ENCODE peak calls at places on chromosomes 5 and 9, in four cellular contexts. G is epithelial cell of esophagus, S is GM12878, I is AG09309. A is an unnamed sample.
A peak's percentile ranks its signal among the peaks of the same experiment; 100 is the strongest.

GRCh38 chr5:146020100-146020499 is 83.7 kb downstream of the SH3RF2 start:
- DNase-seq in I (no peak), S (no peak), G (no peak), A (no peak)

GRCh38 chr5:180648658-180649296 is 623 bp downstream of the FLT4 start:
- DNase-seq in S (no peak), G (no peak), I (no peak), A (no peak)

GRCh38 chr9:79661279-79661678 is 89.5 kb downstream of the TLE4 start:
- DNase-seq in G (no peak), I (no peak), S (no peak), A (no peak)

GRCh38 chr9:114307323-114308250 is 15.3 kb upstream of the ORM1 start:
- DNase-seq in S (no peak), I (peak; percentile 35), G (no peak), A (no peak)

GRCh38 chr5:149325166-149325735 is 20.0 kb upstream of the GRPEL2 start:
- DNase-seq in S (no peak), G (peak; percentile 95), I (no peak), A (no peak)

GRCh38 chr9:95497772-95498171 is 19.0 kb downstream of the PTCH1 start:
- DNase-seq in G (no peak), S (no peak), I (no peak), A (no peak)

GRCh38 chr9:11149065-11149464 is 536.3 kb upstream of the PTPRD start:
- DNase-seq in G (no peak), I (no peak), S (no peak), A (no peak)

GRCh38 chr5:10632110-10632903 is 68.4 kb downstream of the ANKRD33B start:
- DNase-seq in G (peak; percentile 10), I (no peak), S (peak; percentile 92), A (peak; percentile 96)

GRCh38 chr5:108642170-108642906 is 105.4 kb upstream of the FER start:
- DNase-seq in S (peak; percentile 68), I (peak; percentile 31), G (peak; percentile 78), A (peak; percentile 43)

GRCh38 chr5:79255786-79256557 is 20.0 kb downstream of the JMY start:
- DNase-seq in G (peak; percentile 59), S (no peak), I (no peak), A (peak; percentile 33)

GRCh38 chr5:127793879-127794278 is 90.7 kb downstream of the CCDC192 start:
- DNase-seq in S (no peak), G (no peak), I (no peak), A (no peak)

GRCh38 chr9:27505744-27506161 is 18.3 kb upstream of the IFNK start:
- DNase-seq in G (peak; percentile 80), I (no peak), S (no peak), A (no peak)

GRCh38 chr5:133708451-133708850 is 96.1 kb upstream of the FSTL4 start:
- DNase-seq in G (no peak), I (no peak), S (no peak), A (no peak)

GRCh38 chr5:33675958-33676464 is 215.8 kb downstream of the ADAMTS12 start:
- DNase-seq in S (peak; percentile 76), G (no peak), I (no peak), A (peak; percentile 80)

DNA sequence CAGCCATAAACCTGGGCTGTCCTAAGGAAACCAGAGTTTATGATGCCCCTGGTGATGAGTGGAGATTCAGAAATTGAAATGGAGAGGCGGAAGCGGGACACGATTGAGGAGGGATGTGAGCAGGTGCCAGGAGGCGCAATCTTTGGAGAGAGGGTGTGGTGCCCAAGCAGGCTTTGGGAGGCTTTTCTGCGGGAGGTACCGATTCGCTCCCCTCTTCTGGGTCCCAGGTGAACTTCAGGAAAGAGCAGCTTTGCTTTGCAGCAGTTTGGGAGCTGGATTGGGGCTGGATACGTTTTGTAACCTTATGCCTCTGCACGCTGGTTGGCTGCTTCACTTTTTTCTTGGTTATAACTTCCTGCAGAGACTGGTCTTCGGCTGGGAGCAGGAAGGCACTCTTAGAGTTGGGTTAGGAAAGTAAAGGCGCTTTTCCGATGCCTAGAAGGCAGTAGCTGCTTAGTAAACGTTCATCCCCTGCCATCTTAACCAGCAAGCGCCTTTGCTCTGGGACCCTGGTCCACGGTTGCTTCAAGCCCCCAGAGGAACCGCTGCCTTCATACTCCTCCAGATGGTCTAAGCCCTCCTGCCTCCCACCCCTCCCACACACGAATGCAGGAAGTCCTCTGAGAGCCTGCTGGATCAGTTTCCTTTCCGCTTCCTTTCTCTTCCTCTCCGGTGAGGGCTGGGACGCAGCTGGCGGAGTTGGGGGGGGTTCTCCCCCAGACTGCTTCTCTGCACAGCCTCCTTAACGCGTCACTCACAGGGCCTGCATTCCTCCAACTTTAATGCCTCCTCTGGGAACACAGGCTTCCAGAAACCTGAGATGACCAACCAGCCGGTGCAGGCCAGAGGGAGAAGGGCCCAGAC is 15.2 kb upstream of the NEK6 start:
- DNase-seq in G (no peak), S (no peak), I (no peak), A (no peak)
- H3K4me3 ChIP-seq in G (no peak overlapping the region), S (no peak overlapping the region), I (peak overlapping the region; percentile 6), A (no peak overlapping the region)

GRCh38 chr9:6997330-6997729 is 239.6 kb downstream of the KDM4C start:
- DNase-seq in S (no peak), I (peak; percentile 10), G (no peak), A (no peak)

GRCh38 chr9:7001571-7001970 is 243.8 kb downstream of the KDM4C start:
- DNase-seq in S (no peak), I (no peak), G (no peak), A (no peak)

GRCh38 chr9:7003876-7004275 is 246.1 kb downstream of the KDM4C start:
- DNase-seq in I (no peak), G (no peak), S (no peak), A (no peak)

GRCh38 chr9:6996061-6996854 is 238.5 kb downstream of the KDM4C start:
- DNase-seq in I (no peak), S (no peak), G (no peak), A (no peak)

GRCh38 chr9:6999788-7000187 is 242.0 kb downstream of the KDM4C start:
- DNase-seq in S (no peak), I (no peak), G (no peak), A (no peak)
- TF ChIP-seq CTCF in S (no peak), I (no peak), G (no peak), A (no peak)

GRCh38 chr5:91864902-91865420 is 481.8 kb upstream of the ARRDC3 start:
- DNase-seq in S (no peak), I (no peak), G (no peak), A (no peak)
- H3K4me3 ChIP-seq in S (no peak overlapping the region), I (no peak overlapping the region), G (no peak overlapping the region), A (no peak overlapping the region)

DNA sequence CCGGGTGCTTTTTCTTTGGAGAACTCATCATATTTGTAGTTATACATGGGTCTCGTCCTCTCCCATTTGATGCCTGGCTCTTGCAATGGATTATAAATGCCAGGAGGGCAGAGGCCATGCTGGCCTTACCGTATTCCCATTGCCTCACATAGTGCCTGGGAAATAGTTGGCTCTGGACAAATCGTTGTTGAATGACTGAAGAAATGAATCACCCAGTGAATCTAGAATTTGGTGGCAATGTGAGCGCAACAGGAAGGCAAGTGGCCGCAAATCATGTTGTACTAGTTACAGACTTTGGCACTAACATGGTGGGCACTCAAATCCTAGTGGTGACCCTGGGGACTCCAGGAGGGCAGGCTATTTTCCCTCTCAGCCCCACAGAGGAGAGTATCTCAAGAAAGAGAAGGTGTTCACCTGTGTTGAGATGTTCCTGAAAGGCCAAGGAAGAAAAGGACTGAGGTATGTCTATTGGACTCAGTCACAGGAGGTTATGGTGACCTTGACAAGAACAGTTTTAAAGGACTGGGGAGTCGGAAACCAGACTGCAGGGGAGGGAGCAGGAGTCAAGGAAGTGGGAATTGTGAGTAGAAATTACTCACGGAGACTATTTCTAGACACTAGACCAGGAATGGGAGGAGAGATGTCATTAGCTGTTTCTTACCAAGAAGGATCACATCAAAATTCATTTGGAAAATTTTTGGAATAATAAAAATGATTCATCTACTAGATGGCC is 61.7 kb upstream of the COL15A1 start:
- DNase-seq in G (no peak), S (no peak), I (peak; percentile 37), A (no peak)
- TF ChIP-seq CTCF in G (no peak), S (no peak), I (peak; percentile 25), A (no peak)

DNA sequence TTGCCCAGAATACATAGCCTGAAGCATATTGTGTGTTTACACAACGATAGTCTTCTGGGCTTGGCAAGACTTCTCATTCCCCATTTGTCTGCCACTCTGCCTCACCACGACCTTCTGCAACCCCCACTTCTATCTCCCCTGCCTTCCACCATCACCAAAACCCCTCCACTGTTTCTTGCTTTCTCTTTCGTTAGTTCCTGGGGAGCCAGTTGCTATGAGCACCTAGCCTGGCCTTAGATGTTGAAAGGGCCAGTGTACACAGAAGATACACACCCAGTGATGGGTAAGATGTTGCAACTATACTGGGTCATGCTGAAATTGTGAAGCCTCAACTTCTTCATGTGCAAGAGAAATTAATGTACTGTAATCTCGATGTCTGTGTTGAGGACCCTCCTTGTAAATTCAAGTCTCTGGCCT is 961 bp upstream of the RNF145 start:
- DNase-seq in S (no peak), G (peak; percentile 84), I (no peak), A (no peak)
- H3K4me3 ChIP-seq in S (no peak overlapping the region), G (peak overlapping the region; percentile 52), I (no peak overlapping the region), A (peak overlapping the region; percentile 74)

DNA sequence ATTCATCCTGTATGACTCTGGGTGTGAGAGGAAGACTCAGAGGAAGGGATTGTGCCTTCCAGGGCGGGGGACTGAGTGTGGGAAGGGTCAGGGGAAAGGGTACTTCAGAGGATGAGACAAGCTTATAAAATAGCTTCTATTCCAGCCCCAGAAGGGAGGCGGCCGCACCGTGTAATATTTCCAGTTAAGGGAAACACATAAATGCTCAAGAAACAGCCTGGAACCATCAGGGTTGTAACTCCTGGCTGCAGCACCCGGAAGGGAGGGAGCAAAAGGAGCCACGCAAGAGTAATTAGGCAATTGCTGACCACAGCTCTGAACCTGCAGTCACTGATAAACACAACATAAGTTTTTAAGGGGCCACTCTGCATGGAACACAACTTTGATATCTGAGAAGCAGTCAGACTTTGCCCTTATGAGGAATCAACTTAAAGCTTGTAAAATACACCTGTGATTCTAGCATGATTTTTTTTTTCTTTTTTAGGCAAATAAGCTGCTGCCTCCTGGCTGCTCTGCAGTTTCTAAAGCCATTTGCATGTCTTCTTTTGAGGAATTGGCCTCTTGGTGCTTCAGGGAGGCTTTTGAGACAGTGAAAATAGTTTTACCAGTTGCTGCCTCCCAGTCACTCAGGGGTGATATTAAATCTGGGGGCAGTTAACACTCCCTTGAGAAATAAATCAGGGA is 382.7 kb downstream of the ENC1 start:
- DNase-seq in S (no peak), I (no peak), G (peak; percentile 41), A (no peak)
- TF ChIP-seq CTCF in S (no peak), I (no peak), G (no peak), A (no peak)

DNA sequence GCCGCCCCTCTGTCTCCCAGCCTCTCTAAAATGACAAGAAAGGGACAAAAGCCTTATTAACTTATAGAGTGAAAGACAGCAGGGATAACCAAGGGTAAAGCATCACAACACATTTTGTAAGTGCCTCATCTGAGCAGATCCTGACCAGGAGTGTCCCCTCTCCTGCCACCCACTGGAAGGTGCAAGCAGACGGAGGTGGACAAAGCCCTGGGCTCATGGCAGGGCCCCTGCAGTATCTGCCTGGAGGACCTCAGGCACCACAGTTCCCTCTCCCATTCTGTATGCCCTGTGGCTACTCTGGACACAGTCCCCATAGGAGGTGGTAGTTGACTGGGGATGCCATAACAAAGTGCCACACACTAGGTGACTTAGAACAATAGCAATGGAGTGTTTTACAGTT is 319.8 kb downstream of the GADD45G start:
- DNase-seq in S (no peak), G (no peak), I (no peak), A (no peak)
- H3K4me3 ChIP-seq in S (no peak overlapping the region), G (no peak overlapping the region), I (no peak overlapping the region), A (no peak overlapping the region)

GRCh38 chr9:15824310-15824709 is 271.5 kb downstream of the CCDC171 start:
- DNase-seq in S (no peak), G (peak; percentile 4), I (peak; percentile 1), A (no peak)
- TF ChIP-seq CTCF in S (no peak), G (no peak), I (peak; percentile 22), A (no peak)

A was measured in GM06990.